ENCODE peak calls at places on chromosomes 3 and 15, in four cellular contexts. I is activated CD4-positive, alpha-beta T cell treated with anti-CD3 and anti-CD28 coated beads for 48 hours; Q is LoVo; E is M059J. A is an unnamed sample.

GRCh38 chr3:100521439-100521845 is 29.0 kb downstream of the TMEM45A start:
- DNase-seq in I (no peak), Q (no peak), E (no peak), A (no peak)

GRCh38 chr3:70849911-70850699 is 537.7 kb upstream of the MDFIC2 start:
- DNase-seq in I (no peak), Q (peak), E (peak), A (no peak)

GRCh38 chr15:92069308-92070244 is 216.1 kb downstream of the SLCO3A1 start:
- DNase-seq in I (peak), Q (peak), E (peak), A (no peak)

GRCh38 chr3:10726787-10727186 is 89.2 kb upstream of the SLC6A11 start:
- DNase-seq in I (no peak), Q (no peak), E (no peak), A (no peak)

GRCh38 chr3:111106993-111107392 is 35.4 kb downstream of the NECTIN3 start:
- DNase-seq in I (no peak), Q (no peak), E (no peak), A (no peak)

GRCh38 chr15:78830514-78831228 is 19.4 kb upstream of the ADAMTS7 start:
- DNase-seq in I (no peak), Q (no peak), E (no peak), A (no peak)

GRCh38 chr3:156180077-156180476 is 59.7 kb downstream of the KCNAB1 start:
- DNase-seq in I (no peak), Q (no peak), E (peak), A (no peak)

GRCh38 chr3:32347286-32348125 is 44.1 kb upstream of the CMTM7 start:
- DNase-seq in I (no peak), Q (no peak), E (no peak), A (no peak)

GRCh38 chr3:130686833-130687232 is 59.8 kb downstream of the PIK3R4 start:
- DNase-seq in I (no peak), Q (no peak), E (no peak), A (no peak)

GRCh38 chr3:121231872-121232271 is 313.9 kb downstream of the POLQ start:
- DNase-seq in I (no peak), Q (no peak), E (no peak), A (no peak)

GRCh38 chr3:136932518-136932917 is 25.3 kb upstream of the IL20RB start:
- DNase-seq in I (no peak), Q (no peak), E (peak), A (no peak)

GRCh38 chr15:55954862-55955605 is 38.4 kb downstream of the NEDD4 start:
- DNase-seq in I (no peak), Q (peak), E (no peak), A (no peak)

GRCh38 chr3:41447701-41448100 is 248.4 kb downstream of the CTNNB1 start:
- DNase-seq in I (no peak), Q (no peak), E (no peak), A (no peak)

GRCh38 chr15:66112388-66112787 is 141.2 kb downstream of the MEGF11 start:
- DNase-seq in I (no peak), Q (no peak), E (no peak), A (no peak)

GRCh38 chr15:65535192-65535591 is 4.9 kb downstream of the HACD3 start:
- DNase-seq in I (no peak), Q (no peak), E (peak), A (no peak)

GRCh38 chr15:70054366-70054765 is 43.4 kb downstream of the TLE3 start:
- DNase-seq in I (no peak), Q (no peak), E (no peak), A (no peak)

GRCh38 chr3:170267793-170268192 is 45.6 kb downstream of the PRKCI start:
- DNase-seq in I (no peak), Q (no peak), E (no peak), A (no peak)

GRCh38 chr3:9390265-9390888 is 7.0 kb upstream of the SETD5 start:
- DNase-seq in I (no peak), Q (no peak), E (no peak), A (no peak)

GRCh38 chr3:4271834-4272233 is 31.3 kb upstream of the SETMAR start:
- DNase-seq in I (no peak), Q (peak), E (peak), A (peak)

GRCh38 chr3:141373768-141374526 is 5.6 kb downstream of the ZBTB38 start:
- DNase-seq in I (no peak), Q (peak), E (peak), A (no peak)

GRCh38 chr3:14531856-14532395 is 8.2 kb downstream of the GRIP2 start:
- DNase-seq in I (no peak), Q (no peak), E (no peak), A (no peak)

GRCh38 chr3:165786013-165786412 is 51.2 kb downstream of the BCHE start:
- DNase-seq in I (no peak), Q (no peak), E (no peak), A (no peak)

GRCh38 chr15:67185621-67186225 is 68.7 kb downstream of the AAGAB start:
- DNase-seq in I (no peak), Q (no peak), E (no peak), A (no peak)

GRCh38 chr3:194231840-194232832 is 96.2 kb downstream of the HES1 start:
- DNase-seq in I (no peak), Q (no peak), E (no peak), A (no peak)

A was measured in nephron progenitor cell.